ENCODE peak calls at places on chromosomes 16 and 17, in nine cellular contexts. C is right cardiac atrium, R is body of pancreas, J is fibroblast of mammary gland, T is NCI-H510A, Q is T-cell, A is T-helper 2 cell, L is iPS DF 6.9, M is posterior cingulate gyrus. D is an unnamed sample.

GRCh38 chr17:67718325-67718941 is 697 bp downstream of the NOL11 start:
- DNase-seq in C (no peak), R (no peak), J (peak), T (no peak), Q (no peak), A (no peak), L (no peak), M (no peak), D (peak)

GRCh38 chr17:16938031-16938430 is 33.9 kb downstream of the TNFRSF13B start:
- DNase-seq in C (no peak), R (no peak), J (no peak), T (no peak), Q (no peak), A (no peak), L (no peak), M (no peak), D (no peak)

GRCh38 chr16:85360323-85361277 is 248.3 kb upstream of the CIBAR2 start:
- DNase-seq in C (no peak), R (peak), J (no peak), T (peak), Q (no peak), A (no peak), L (no peak), M (no peak), D (no peak)

GRCh38 chr17:55238931-55239297 is 25.8 kb upstream of the HLF start:
- DNase-seq in C (peak), R (peak), J (no peak), T (peak), Q (no peak), A (no peak), L (no peak), M (peak), D (no peak)

GRCh38 chr17:56172517-56172982 is 19.3 kb downstream of the ANKFN1 start:
- DNase-seq in C (peak), R (peak), J (no peak), T (peak), Q (no peak), A (no peak), L (no peak), M (no peak), D (no peak)

GRCh38 chr16:31703526-31704128 is 170.0 kb upstream of the ZNF267 start:
- DNase-seq in C (no peak), R (no peak), J (no peak), T (no peak), Q (no peak), A (no peak), L (no peak), M (no peak), D (no peak)

GRCh38 chr16:84689126-84689525 is 10.7 kb upstream of the USP10 start:
- DNase-seq in C (no peak), R (no peak), J (peak), T (no peak), Q (no peak), A (no peak), L (no peak), M (no peak), D (peak)

GRCh38 chr17:49069585-49070273 is 62.8 kb upstream of the B4GALNT2 start:
- DNase-seq in C (no peak), R (no peak), J (peak), T (no peak), Q (no peak), A (no peak), L (no peak), M (no peak), D (no peak)

GRCh38 chr16:87464691-87465300 is 28.0 kb downstream of the ZCCHC14 start:
- DNase-seq in C (peak), R (peak), J (peak), T (no peak), Q (no peak), A (no peak), L (no peak), M (no peak), D (peak)

GRCh38 chr17:37177234-37177633 is 198.6 kb upstream of the C17orf78 start:
- DNase-seq in C (no peak), R (no peak), J (no peak), T (no peak), Q (no peak), A (no peak), L (no peak), M (no peak), D (no peak)

GRCh38 chr16:88062341-88062861 is 111.2 kb downstream of the BANP start:
- DNase-seq in C (peak), R (no peak), J (peak), T (no peak), Q (no peak), A (no peak), L (no peak), M (no peak), D (peak)

GRCh38 chr17:78176548-78177025 is 8.2 kb downstream of the SYNGR2 start:
- DNase-seq in C (peak), R (peak), J (peak), T (no peak), Q (peak), A (peak), L (no peak), M (peak), D (peak)

GRCh38 chr17:46834846-46835245 is 16.4 kb upstream of the WNT3 start:
- DNase-seq in C (no peak), R (no peak), J (no peak), T (no peak), Q (no peak), A (no peak), L (no peak), M (no peak), D (no peak)

GRCh38 chr16:66502020-66502913 is 47.7 kb downstream of the TK2 start:
- DNase-seq in C (peak), R (no peak), J (peak), T (no peak), Q (no peak), A (no peak), L (no peak), M (no peak), D (peak)

GRCh38 chr17:72362466-72363335 is 241.9 kb downstream of the SOX9 start:
- DNase-seq in C (no peak), R (no peak), J (peak), T (no peak), Q (no peak), A (no peak), L (no peak), M (no peak), D (peak)

GRCh38 chr16:56510544-56510943 is 9.3 kb downstream of the BBS2 start:
- DNase-seq in C (no peak), R (no peak), J (no peak), T (no peak), Q (no peak), A (no peak), L (no peak), M (no peak), D (no peak)

GRCh38 chr16:54460254-54460860 is 173.8 kb upstream of the IRX3 start:
- DNase-seq in C (no peak), R (no peak), J (no peak), T (no peak), Q (no peak), A (no peak), L (no peak), M (no peak), D (peak)

GRCh38 chr16:29813644-29814562 is 1.9 kb downstream of the PRRT2 start:
- DNase-seq in C (peak), R (no peak), J (no peak), T (no peak), Q (no peak), A (no peak), L (no peak), M (no peak), D (no peak)

GRCh38 chr17:72192409-72193192 is 71.8 kb downstream of the SOX9 start:
- DNase-seq in C (peak), R (no peak), J (peak), T (no peak), Q (no peak), A (no peak), L (no peak), M (no peak), D (peak)

GRCh38 chr17:65536573-65537342 is 24.7 kb downstream of the AXIN2 start:
- DNase-seq in C (no peak), R (no peak), J (no peak), T (no peak), Q (no peak), A (no peak), L (no peak), M (no peak), D (peak)

GRCh38 chr17:58344791-58345157 is 7.2 kb downstream of the SUPT4H1 start:
- DNase-seq in C (no peak), R (no peak), J (no peak), T (no peak), Q (peak), A (no peak), L (no peak), M (no peak), D (no peak)

GRCh38 chr16:31568577-31569359 is 41.1 kb downstream of the AHSP start:
- DNase-seq in C (peak), R (peak), J (peak), T (no peak), Q (no peak), A (no peak), L (peak), M (no peak), D (no peak)

GRCh38 chr17:28968269-28968913 is 17.1 kb upstream of the PHF12 start:
- DNase-seq in C (peak), R (no peak), J (no peak), T (no peak), Q (no peak), A (no peak), L (no peak), M (no peak), D (peak)

GRCh38 chr17:27597783-27598320 is 33.1 kb upstream of the LGALS9 start:
- DNase-seq in C (no peak), R (no peak), J (no peak), T (no peak), Q (no peak), A (no peak), L (no peak), M (no peak), D (no peak)

GRCh38 chr16:64437706-64438329 is 684.0 kb downstream of the CDH11 start:
- DNase-seq in C (no peak), R (no peak), J (no peak), T (peak), Q (no peak), A (no peak), L (no peak), M (no peak), D (no peak)

GRCh38 chr16:3655030-3655790 is 719 bp downstream of the DNASE1 start:
- DNase-seq in C (no peak), R (peak), J (no peak), T (no peak), Q (no peak), A (no peak), L (no peak), M (no peak), D (no peak)

GRCh38 chr17:62792122-62792800 is 15.9 kb downstream of the MARCHF10 start:
- DNase-seq in C (no peak), R (peak), J (peak), T (no peak), Q (no peak), A (no peak), L (no peak), M (no peak), D (peak)

D was measured in fibroblast of the aortic adventitia.